ENCODE peak calls at places on chromosomes 2 and 18, in six cellular contexts. H is K562, V is HepG2, X is GM12878, Y is H1, E is HCT116. R is an unnamed sample.

GRCh38 chr2:219104107-219105050 is 43.7 kb upstream of the IHH start:
- DNase-seq in V (peak), H (peak), Y (peak), E (peak), X (no peak), R (peak)

GRCh38 chr18:36298113-36298701 is 694 bp downstream of the FHOD3 start:
- DNase-seq in X (no peak), V (no peak), Y (no peak), E (no peak), H (peak), R (no peak)

GRCh38 chr2:217846321-217846743 is 156.5 kb downstream of the TNS1 start:
- DNase-seq in V (no peak), H (no peak), E (no peak), Y (no peak), X (no peak), R (no peak)

GRCh38 chr2:63444565-63445288 is 143.6 kb downstream of the WDPCP start:
- DNase-seq in V (no peak), E (no peak), H (no peak), Y (no peak), X (peak), R (no peak)

GRCh38 chr2:235449568-235449967 is 44.3 kb upstream of the AGAP1 start:
- DNase-seq in Y (no peak), H (no peak), E (no peak), V (no peak), X (no peak), R (no peak)

GRCh38 chr2:120661551-120661950 is 74.1 kb upstream of the GLI2 start:
- DNase-seq in H (no peak), V (no peak), E (no peak), X (no peak), Y (no peak), R (no peak)

GRCh38 chr2:203240491-203240890 is 1.7 kb downstream of the CYP20A1 start:
- DNase-seq in H (no peak), X (no peak), V (no peak), E (no peak), Y (no peak), R (no peak)

GRCh38 chr2:31082002-31082401 is 56.2 kb downstream of the GALNT14 start:
- DNase-seq in V (no peak), X (no peak), Y (no peak), H (no peak), E (no peak), R (no peak)

GRCh38 chr2:109168080-109168479 is 39.1 kb downstream of the SH3RF3 start:
- DNase-seq in E (no peak), Y (no peak), X (no peak), V (no peak), H (no peak), R (no peak)

GRCh38 chr2:200405599-200406298 is 99.3 kb downstream of the SPATS2L start:
- DNase-seq in E (peak), X (no peak), H (peak), V (peak), Y (no peak), R (no peak)

GRCh38 chr2:240595381-240596079 is 9.0 kb downstream of the CAPN10 start:
- DNase-seq in E (no peak), X (no peak), H (peak), Y (peak), V (peak), R (no peak)

GRCh38 chr2:179470102-179470501 is 205.5 kb upstream of the SESTD1 start:
- DNase-seq in Y (no peak), X (no peak), E (no peak), V (no peak), H (no peak), R (no peak)

GRCh38 chr18:39500320-39500719 is 1934.7 kb upstream of the CELF4 start:
- DNase-seq in H (no peak), E (no peak), Y (no peak), V (no peak), X (no peak), R (no peak)

GRCh38 chr2:237192881-237193280 is 107.2 kb downstream of the COPS8 start:
- DNase-seq in E (no peak), Y (no peak), V (no peak), H (no peak), X (no peak), R (no peak)

GRCh38 chr2:175011505-175011904 is 6.3 kb upstream of the CHN1 start:
- DNase-seq in V (no peak), E (no peak), X (no peak), H (no peak), Y (no peak), R (no peak)

GRCh38 chr18:78087338-78087737 is 837.7 kb downstream of the GALR1 start:
- DNase-seq in E (no peak), X (no peak), H (no peak), V (peak), Y (no peak), R (no peak)

GRCh38 chr2:62795341-62795740 is 89.8 kb downstream of the EHBP1 start:
- DNase-seq in E (no peak), V (no peak), H (no peak), Y (no peak), X (no peak), R (no peak)

DNA sequence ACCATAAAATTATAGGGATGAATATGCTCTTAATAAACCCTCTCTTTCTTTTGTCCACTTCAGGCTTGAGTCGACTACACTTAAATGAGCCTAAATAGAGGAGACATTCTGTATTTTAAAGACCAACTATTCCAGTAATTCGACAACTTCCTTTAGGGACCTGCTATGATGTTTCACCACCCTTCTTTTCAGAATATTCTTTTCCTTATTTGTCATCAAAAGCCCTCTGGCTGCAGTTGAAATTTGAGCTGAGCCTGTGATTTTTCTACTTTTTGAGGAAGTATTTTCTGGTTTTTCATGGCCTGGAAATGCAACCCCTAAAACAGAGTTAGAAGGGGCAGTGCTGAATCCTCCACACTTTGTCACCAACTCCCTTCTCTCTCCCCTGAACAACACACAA is 286.9 kb downstream of the EPHA4 start:
- DNase-seq in V (no peak), H (no peak), X (no peak), Y (no peak), E (no peak), R (no peak)
- H3K4me3 ChIP-seq in V (no peak), H (no peak), X (no peak), Y (no peak), E (no peak), R (no peak)

GRCh38 chr2:144659731-144660275 is 139.9 kb upstream of the ZEB2 start:
- DNase-seq in V (no peak), X (no peak), Y (no peak), E (peak), H (peak), R (no peak)
- TF ChIP-seq YY1 in V (no peak), X (no peak), Y (no peak), E (peak), H (no peak), R (no peak)

DNA sequence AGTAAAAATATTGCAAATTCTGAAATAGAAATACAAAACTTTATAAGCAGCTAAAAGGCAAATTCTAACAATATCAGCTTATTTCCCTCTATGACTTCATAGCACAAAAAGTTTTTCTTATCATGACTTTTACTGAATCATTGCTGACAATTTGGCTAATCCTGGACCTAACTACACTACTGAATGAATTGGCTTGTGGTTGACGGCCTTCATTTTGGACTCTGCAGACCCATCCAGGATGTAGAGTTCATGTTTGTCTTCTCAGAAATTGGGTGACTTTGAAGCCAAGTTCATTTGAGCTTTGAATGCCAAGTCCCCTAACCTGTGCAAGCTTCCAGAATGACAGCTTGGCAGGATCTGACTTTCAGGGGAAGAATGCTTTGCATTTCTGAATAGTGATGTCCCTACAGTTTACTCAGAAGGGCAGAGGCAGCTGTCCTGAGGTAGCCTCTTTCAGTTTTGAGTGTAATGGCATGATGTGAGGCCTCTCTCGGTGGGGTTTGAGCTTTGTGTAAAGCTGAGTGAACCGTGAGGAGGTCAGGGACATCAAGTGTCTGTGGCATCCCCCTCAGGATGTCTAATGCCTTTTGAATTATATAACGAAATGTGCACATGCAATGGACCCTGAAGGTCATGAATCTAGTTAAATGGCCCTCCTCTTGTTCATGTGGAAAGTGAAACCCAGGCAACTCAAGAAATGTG is 48.0 kb downstream of the EFEMP1 start:
- DNase-seq in V (peak), E (no peak), X (no peak), H (no peak), Y (no peak), R (no peak)
- H3K9ac ChIP-seq in V (no peak), E (no peak), X (no peak), H (no peak), Y (no peak), R (no peak)

GRCh38 chr2:21267232-21267835 is 143.6 kb downstream of the TDRD15 start:
- DNase-seq in Y (no peak), V (no peak), X (no peak), E (no peak), H (no peak), R (no peak)

GRCh38 chr2:21268871-21269224 is 145.1 kb downstream of the TDRD15 start:
- DNase-seq in Y (no peak), X (no peak), H (no peak), V (no peak), E (no peak), R (no peak)

GRCh38 chr2:21270658-21271057 is 146.9 kb downstream of the TDRD15 start:
- DNase-seq in H (no peak), X (no peak), V (no peak), E (no peak), Y (no peak), R (no peak)

GRCh38 chr2:21270083-21270491 is 146.3 kb downstream of the TDRD15 start:
- DNase-seq in H (no peak), X (no peak), V (no peak), Y (no peak), E (no peak), R (no peak)

GRCh38 chr2:21268197-21268870 is 144.6 kb downstream of the TDRD15 start:
- DNase-seq in E (no peak), Y (no peak), X (no peak), H (no peak), V (no peak), R (no peak)
- H3K4me3 ChIP-seq in E (no peak), Y (no peak), X (no peak), H (no peak), V (no peak), R (no peak)

GRCh38 chr2:70111752-70112591 is 24.7 kb downstream of the PCBP1 start:
- DNase-seq in Y (no peak), H (peak), X (no peak), E (no peak), V (no peak), R (no peak)
- TF ChIP-seq YY1 in Y (no peak), H (no peak), X (no peak), E (no peak), V (no peak), R (no peak)

DNA sequence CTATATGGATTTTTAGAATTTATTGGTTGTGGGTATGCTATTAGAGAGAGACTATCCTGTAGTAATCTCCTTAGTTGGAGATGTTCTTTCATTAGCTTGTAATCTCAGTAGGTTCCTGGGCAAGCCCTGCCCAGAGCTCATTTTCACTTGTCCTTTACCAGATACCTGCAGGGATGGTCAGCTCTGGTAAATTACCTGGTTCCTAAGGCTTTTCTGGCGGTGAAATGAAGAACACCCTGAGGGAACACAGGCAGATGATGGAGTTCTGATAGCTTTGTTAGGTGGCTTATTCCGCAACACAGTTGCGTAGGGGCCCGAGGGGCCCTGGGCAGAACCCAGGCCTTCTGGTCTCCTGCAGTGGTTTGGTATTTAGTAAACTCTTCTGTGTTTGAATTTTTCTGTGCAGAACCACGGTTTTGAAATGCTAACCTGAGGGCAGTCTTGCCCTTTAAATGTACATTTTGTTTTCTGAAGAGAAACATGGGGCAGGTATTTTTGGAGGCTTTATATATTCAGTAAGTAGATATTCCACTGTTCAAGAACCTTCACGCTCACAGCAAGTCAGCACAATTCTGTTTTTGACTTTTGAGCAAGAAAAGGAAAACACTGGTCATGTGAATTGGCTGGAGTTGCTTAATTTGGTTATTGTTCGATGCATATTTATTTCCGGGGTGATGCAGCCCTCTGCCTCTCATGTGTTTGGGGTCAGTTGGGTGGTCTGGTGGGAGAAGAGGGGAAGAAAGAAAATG is 22.4 kb downstream of the ZNF532 start:
- DNase-seq in X (no peak), V (no peak), E (no peak), H (no peak), Y (no peak), R (no peak)
- H3K9ac ChIP-seq in X (no peak), V (no peak), E (no peak), H (no peak), Y (no peak), R (no peak)

GRCh38 chr2:88765154-88765948 is 73.9 kb downstream of the RPIA start:
- DNase-seq in Y (peak), E (no peak), X (no peak), V (no peak), H (no peak), R (peak)
- H3K4me3 ChIP-seq in Y (peak), E (no peak), X (peak), V (no peak), H (no peak), R (peak)

GRCh38 chr2:229407170-229407569 is 136.1 kb upstream of the PID1 start:
- DNase-seq in V (peak), H (no peak), Y (no peak), E (peak), X (no peak), R (no peak)

DNA sequence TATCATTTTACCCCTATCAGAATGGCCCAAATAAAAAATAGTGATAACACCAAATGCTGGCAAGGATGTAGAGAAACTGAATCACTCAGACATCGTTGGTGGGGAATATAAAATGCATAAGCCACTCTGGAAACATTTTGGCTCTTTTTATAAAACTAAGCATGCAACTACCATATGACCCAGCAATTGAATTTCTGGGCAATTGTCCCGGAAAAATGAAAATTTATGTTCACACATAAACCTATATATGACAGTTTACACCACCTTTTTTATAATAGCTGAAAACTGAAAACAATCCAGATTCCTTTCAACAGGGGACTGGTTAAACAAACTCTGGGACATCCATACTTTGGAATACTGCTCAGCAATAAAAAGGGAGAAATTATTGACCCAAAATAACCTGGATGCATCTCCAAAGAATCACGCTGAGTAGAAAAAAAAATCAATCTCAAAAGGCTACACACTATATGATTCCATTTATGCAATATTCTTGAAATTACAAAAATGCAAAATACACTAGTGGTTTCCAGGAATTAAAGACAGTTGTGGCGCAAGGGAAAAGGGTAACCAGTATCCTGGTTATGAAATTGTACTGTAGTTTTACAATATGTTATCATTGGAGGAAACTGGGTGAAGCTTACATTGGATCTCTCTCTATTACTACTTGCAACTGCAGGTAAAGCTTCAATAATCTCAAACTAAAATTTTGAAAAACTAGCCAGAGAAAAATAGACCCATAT is 130.2 kb upstream of the PID1 start:
- DNase-seq in V (no peak), Y (no peak), X (no peak), H (no peak), E (no peak), R (no peak)
- TF ChIP-seq YY1 in V (no peak), Y (no peak), X (no peak), H (no peak), E (no peak), R (no peak)

DNA sequence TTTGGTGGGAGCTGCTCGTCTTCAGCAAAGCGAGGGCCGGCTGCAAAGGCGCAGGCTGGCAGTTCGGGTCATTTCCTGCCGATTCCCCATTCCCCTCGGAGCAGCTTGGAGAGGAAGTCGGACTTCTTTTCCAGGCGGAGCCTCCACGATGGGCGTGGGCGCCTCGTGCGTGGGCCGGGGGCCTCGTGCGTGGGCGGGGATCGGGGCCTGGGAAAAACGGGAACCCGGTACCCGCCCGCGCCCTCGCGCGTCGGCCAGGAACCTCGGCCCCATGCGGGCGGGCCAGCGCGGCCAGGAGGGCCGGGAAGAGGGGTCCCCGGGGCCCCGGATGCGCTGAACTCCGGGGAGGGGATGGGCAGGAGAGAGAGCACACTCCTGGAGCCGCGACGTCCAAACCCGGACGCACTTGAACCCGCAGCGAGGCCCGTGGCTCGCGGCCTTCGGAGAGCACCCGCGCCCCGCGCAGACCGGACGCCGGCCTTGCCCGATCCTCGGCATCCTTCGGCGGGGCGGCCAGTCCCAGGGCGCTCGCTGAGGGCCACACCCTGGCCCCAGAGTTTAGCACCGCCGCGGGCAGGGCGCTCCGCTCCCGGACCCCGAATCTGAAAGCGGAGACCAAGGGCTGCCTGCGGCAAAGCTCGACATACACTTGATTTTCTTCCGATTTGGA is 368.4 kb downstream of the MTX2 start:
- DNase-seq in Y (no peak), X (no peak), E (no peak), H (no peak), V (no peak), R (no peak)
- H3K9ac ChIP-seq in Y (no peak), X (peak), E (no peak), H (no peak), V (no peak), R (peak)